ENCODE peak calls at places on chromosome 17, in five cellular contexts. R, Z, V, I and S are unnamed samples.

GRCh38 chr17:50290074-50290702 is 15.9 kb downstream of the TMEM92 start:
- DNase-seq in V (peak; percentile 37), Z (no peak), I (no peak), R (no peak), S (no peak)

GRCh38 chr17:57388326-57388725 is 132.0 kb downstream of the MSI2 start:
- DNase-seq in I (no peak), R (no peak), Z (no peak), V (no peak), S (no peak)

GRCh38 chr17:76716834-76717205 is 6.1 kb upstream of the MXRA7 start:
- DNase-seq in V (peak; percentile 25), R (no peak), I (no peak), Z (no peak), S (no peak)

GRCh38 chr17:13601317-13601775 is 383 bp downstream of the HS3ST3A1 start:
- DNase-seq in Z (no peak), R (peak; percentile 52), V (no peak), I (no peak), S (no peak)

GRCh38 chr17:58019521-58019920 is 12.5 kb upstream of the SRSF1 start:
- DNase-seq in Z (no peak), V (no peak), R (no peak), I (no peak), S (no peak)

GRCh38 chr17:42667088-42667951 is 8.2 kb downstream of the TUBG2 start:
- DNase-seq in Z (no peak), R (peak; percentile 85), I (peak; percentile 47), V (no peak), S (no peak)

GRCh38 chr17:4342535-4342934 is 23.9 kb downstream of the UBE2G1 start:
- DNase-seq in I (no peak), V (no peak), R (no peak), Z (no peak), S (no peak)

GRCh38 chr17:19787733-19788357 is 39.7 kb upstream of the ALDH3A1 start:
- DNase-seq in I (no peak), R (no peak), Z (no peak), V (no peak), S (no peak)

GRCh38 chr17:57782642-57783337 is 37.7 kb upstream of the CCDC182 start:
- DNase-seq in Z (no peak), R (peak; percentile 51), I (no peak), V (no peak), S (no peak)

GRCh38 chr17:75024686-75025397 is 12.4 kb downstream of the MRPL58 start:
- DNase-seq in I (peak; percentile 61), Z (no peak), V (no peak), R (no peak), S (no peak)
- TF ChIP-seq SIN3A in I (no peak), Z (no peak), V (no peak), R (no peak), S (no peak)

GRCh38 chr17:80060629-80061028 is 24.2 kb downstream of the CCDC40 start:
- DNase-seq in V (no peak), I (no peak), Z (no peak), R (no peak), S (no peak)

GRCh38 chr17:80061421-80061820 is 25.0 kb downstream of the CCDC40 start:
- DNase-seq in I (no peak), Z (no peak), R (no peak), V (no peak), S (no peak)

GRCh38 chr17:80055597-80055996 is 19.2 kb downstream of the CCDC40 start:
- DNase-seq in I (no peak), V (no peak), Z (no peak), R (no peak), S (no peak)

GRCh38 chr17:80053102-80053501 is 16.7 kb downstream of the CCDC40 start:
- DNase-seq in Z (no peak), R (peak; percentile 54), I (no peak), V (no peak), S (no peak)

DNA sequence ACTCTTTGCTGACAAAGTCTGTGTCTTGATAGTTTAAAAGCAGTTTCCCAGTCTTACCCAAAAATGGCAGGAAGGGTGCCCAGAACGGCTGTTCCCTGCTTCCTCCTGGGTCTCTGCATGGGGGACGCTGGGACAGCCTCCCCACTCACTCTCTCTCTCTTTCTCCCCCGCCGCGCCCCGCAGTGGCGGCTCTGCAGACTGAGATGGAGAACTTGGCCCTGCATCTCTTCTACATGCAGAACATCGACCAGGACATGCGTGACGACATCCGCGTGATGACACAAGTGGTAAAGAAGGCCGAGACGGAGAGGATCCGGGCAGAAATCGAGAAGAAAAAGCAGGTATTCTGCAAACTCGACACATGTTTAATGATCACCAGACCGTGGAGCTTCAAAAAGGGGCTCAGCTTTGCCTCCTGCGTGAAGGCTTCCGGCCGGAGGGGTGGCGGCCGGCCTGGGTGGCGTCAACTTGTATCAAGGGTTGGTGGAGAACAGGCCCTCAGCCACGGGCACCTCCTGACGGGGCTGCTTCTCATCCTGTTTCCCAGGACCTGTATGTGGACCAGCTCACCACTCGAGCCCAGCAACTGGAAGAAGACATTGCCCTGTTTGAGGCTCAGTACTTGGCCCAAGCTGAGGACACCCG is 22.0 kb downstream of the CCDC40 start:
- DNase-seq in V (no peak), I (no peak), R (no peak), Z (no peak), S (no peak)
- TF ChIP-seq TAF1 in V (no peak), I (no peak), R (no peak), Z (no peak), S (no peak)

DNA sequence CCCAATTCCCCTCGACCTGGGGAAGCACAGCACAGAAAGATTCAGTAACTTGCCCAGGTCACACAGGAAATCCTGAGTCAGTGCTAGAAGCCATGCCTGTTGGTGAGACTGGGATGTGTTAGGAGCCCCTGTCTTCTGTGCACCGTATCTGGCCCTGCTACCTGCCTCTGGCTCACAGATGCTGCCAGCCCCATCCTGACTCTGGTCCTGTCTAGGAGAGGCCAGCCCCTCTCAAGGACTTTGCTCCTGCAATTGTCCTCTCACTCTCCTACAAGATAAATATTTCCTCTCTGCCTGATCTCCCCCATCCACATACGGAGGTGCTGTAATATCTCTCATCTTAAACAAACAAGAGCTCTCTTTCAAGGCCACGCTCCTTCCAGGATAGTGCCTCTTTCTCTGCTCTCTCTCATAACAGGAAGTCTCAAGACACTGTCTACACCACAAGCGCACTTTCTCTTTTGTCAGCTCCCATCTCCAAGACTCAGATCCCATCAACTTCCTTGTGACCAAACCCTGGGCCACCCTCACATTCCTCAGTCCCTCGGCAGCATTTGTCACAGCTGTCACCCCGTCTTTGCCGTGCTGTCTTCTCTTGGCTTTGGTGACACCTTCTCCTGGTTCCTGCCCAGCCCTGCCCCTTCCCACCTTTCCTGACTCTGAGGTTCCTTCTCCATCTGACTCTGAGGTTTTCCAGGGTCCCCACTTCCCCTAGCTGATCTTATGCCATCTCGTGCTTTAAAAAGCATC is 1.9 kb downstream of the SLC13A2 start:
- DNase-seq in I (peak; percentile 35), R (no peak), V (no peak), Z (no peak), S (no peak)
- TF ChIP-seq SIN3A in I (no peak), R (no peak), V (no peak), Z (no peak), S (no peak)

GRCh38 chr17:52159810-52160578 is 1.5 kb upstream of the CA10 start:
- DNase-seq in I (no peak), V (no peak), Z (no peak), R (peak; percentile 44), S (no peak)
- TF ChIP-seq TAF1 in I (no peak), V (no peak), Z (no peak), R (no peak), S (no peak)

DNA sequence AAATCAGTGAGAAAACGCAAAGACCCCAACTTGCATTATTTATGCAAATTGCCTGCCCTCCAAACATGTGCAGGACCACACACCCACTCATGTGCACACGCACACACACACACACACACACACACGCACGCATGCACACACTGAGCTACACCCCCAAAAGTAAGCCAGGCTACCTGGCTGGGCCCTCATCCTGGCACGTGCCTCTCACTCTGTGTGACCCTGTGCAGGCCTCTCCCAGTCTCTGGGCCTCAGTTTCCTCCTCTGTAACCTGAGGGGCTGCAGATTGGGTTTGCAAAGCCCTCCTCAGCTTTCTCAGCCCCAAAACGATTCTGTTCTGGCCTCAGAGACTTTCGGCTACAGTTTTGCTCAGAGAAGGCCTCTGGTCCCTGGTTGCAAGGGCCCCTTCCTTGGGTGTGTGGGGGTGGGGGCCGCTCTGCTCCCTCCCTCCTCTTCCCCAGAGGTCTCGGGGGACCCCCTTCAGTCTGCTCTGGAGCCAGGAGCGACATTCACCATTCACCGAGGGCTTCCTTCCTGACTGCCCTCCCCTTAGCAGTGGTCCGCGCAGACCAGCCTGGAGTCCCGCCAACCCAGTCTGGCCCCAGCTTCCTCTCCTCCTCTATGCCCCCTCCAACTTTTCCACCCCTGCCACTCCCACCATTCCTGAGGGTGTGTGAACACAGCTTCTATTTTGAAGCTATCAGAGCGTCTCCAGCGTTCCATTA is 5.4 kb upstream of the PIK3R6 start:
- DNase-seq in Z (no peak), R (no peak), I (no peak), V (no peak), S (no peak)
- TF ChIP-seq SIN3A in Z (no peak), R (no peak), I (no peak), V (no peak), S (no peak)

GRCh38 chr17:34675143-34675542 is 95.8 kb downstream of the TMEM132E start:
- DNase-seq in I (no peak), V (no peak), R (no peak), Z (no peak), S (no peak)

GRCh38 chr17:34672176-34672785 is 92.9 kb downstream of the TMEM132E start:
- DNase-seq in I (no peak), V (no peak), R (no peak), Z (no peak), S (no peak)

GRCh38 chr17:34675605-34676004 is 96.2 kb downstream of the TMEM132E start:
- DNase-seq in V (no peak), R (no peak), I (no peak), Z (no peak), S (no peak)

GRCh38 chr17:34673516-34673915 is 94.1 kb downstream of the TMEM132E start:
- DNase-seq in I (no peak), R (no peak), V (no peak), Z (no peak), S (no peak)

GRCh38 chr17:34673995-34674900 is 94.9 kb downstream of the TMEM132E start:
- DNase-seq in I (no peak), R (no peak), Z (no peak), V (no peak), S (no peak)
- TF ChIP-seq TAF1 in I (no peak), R (no peak), Z (no peak), V (no peak), S (no peak)

DNA sequence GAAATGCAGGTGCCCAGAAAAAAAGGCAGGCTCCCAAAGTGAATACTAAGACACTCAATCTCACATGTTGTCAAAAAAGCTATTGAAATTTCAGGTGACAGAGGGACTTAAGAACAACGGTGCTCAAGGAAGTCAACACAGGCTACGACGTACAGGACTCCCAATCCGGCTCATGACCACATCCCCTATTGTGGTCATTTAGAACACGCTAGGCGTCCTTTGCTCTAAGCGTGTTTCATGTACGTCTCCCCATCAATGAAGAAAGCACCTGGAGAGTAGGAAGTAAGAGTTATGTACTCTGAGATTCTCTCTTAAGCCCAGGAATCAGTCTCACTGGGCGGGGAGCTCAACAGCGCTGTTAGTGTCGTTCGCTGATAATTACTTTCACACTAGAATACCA is 94.1 kb downstream of the MRM3 start:
- DNase-seq in V (no peak), R (no peak), I (no peak), Z (no peak), S (no peak)
- TF ChIP-seq SIN3A in V (no peak), R (no peak), I (no peak), Z (no peak), S (no peak)